ENCODE peak calls at places on chromosome 14, in nine cellular contexts. E is ovary, H is heart right ventricle, M is kidney, X is mammary epithelial cell, J is small intestine, Y is fibroblast of lung, W is SK-N-SH, A is neuronal stem cell. U is an unnamed sample. For H3K9me3, the result is how much of the 10 kb centered on the place peaks cover.

GRCh38 chr14:51014625-51015024 is 70.3 kb upstream of the PYGL start:
- DNase-seq in E (no peak), H (no peak), X (no peak), W (no peak), A (no peak), M (no peak), Y (no peak), J (no peak), U (no peak)

GRCh38 chr14:76844223-76844622 is 18.0 kb downstream of the LRRC74A start:
- DNase-seq in X (no peak), A (no peak), E (peak), J (no peak), W (no peak), M (peak), H (peak), Y (no peak), U (no peak)

GRCh38 chr14:52834440-52834842 is 43.0 kb upstream of the GNPNAT1 start:
- DNase-seq in A (no peak), E (no peak), Y (peak), M (no peak), J (no peak), X (peak), W (peak), H (no peak), U (no peak)

GRCh38 chr14:34496679-34497513 is 34.9 kb upstream of the SPTSSA start:
- DNase-seq in Y (peak), J (peak), M (peak), W (peak), X (peak), A (peak), E (peak), H (peak), U (peak)

GRCh38 chr14:63787995-63788946 is 60.4 kb upstream of the SGPP1 start:
- DNase-seq in W (no peak), J (no peak), E (no peak), H (no peak), Y (peak), M (no peak), X (no peak), A (no peak), U (no peak)

GRCh38 chr14:41449057-41449456 is 157.6 kb upstream of the LRFN5 start:
- DNase-seq in H (no peak), A (no peak), W (no peak), J (peak), E (no peak), Y (no peak), M (no peak), X (no peak), U (no peak)

GRCh38 chr14:103890836-103891666 is 37.2 kb upstream of the TDRD9 start:
- DNase-seq in X (no peak), H (no peak), A (no peak), M (no peak), J (no peak), Y (no peak), W (peak), E (no peak), U (no peak)

GRCh38 chr14:60327447-60328331 is 78.7 kb downstream of the PPM1A start:
- DNase-seq in M (no peak), A (no peak), X (no peak), H (peak), J (peak), E (no peak), W (peak), Y (peak), U (no peak)

GRCh38 chr14:102234331-102235264 is 70.4 kb downstream of the MOK start:
- DNase-seq in A (no peak), J (no peak), E (no peak), X (no peak), Y (no peak), M (no peak), W (no peak), H (no peak), U (no peak)

GRCh38 chr14:71248204-71248603 is 340.9 kb downstream of the PCNX1 start:
- DNase-seq in M (no peak), Y (no peak), A (no peak), J (peak), W (no peak), X (no peak), E (no peak), H (no peak), U (no peak)

GRCh38 chr14:50301914-50302313 is 10.1 kb downstream of the L2HGDH start:
- DNase-seq in W (no peak), M (no peak), X (peak), J (no peak), E (no peak), A (no peak), H (no peak), Y (no peak), U (no peak)

GRCh38 chr14:104791425-104791824 is 4.1 kb downstream of the AKT1 start:
- DNase-seq in M (no peak), H (no peak), A (no peak), E (no peak), J (no peak), W (no peak), Y (no peak), X (no peak), U (no peak)

GRCh38 chr14:89121961-89122675 is 294.9 kb downstream of the FOXN3 start:
- DNase-seq in M (no peak), X (no peak), Y (no peak), W (no peak), A (peak), E (no peak), H (no peak), J (no peak), U (peak)

GRCh38 chr14:99191663-99192621 is 80.1 kb downstream of the BCL11B start:
- DNase-seq in M (peak), J (peak), X (peak), W (no peak), E (peak), Y (peak), H (peak), A (no peak), U (no peak)

GRCh38 chr14:98964171-98964570 is 307.8 kb downstream of the BCL11B start:
- DNase-seq in X (no peak), H (no peak), J (no peak), E (no peak), Y (no peak), A (no peak), W (no peak), M (no peak), U (no peak)

GRCh38 chr14:56532546-56532945 is 47.1 kb upstream of the TMEM260 start:
- DNase-seq in W (no peak), J (no peak), E (no peak), M (no peak), X (no peak), A (no peak), H (no peak), Y (no peak), U (no peak)

GRCh38 chr14:74231784-74232183 is 7.5 kb upstream of the VSX2 start:
- DNase-seq in Y (no peak), W (no peak), X (no peak), A (no peak), M (no peak), H (no peak), J (no peak), E (no peak), U (no peak)

GRCh38 chr14:56650075-56650474 is 70.5 kb downstream of the TMEM260 start:
- DNase-seq in W (no peak), M (no peak), J (no peak), E (no peak), H (no peak), X (no peak), Y (no peak), A (no peak), U (no peak)

GRCh38 chr14:22580604-22581003 is 8.4 kb downstream of the DAD1 start:
- DNase-seq in Y (no peak), X (no peak), H (no peak), E (no peak), A (no peak), W (no peak), M (no peak), J (no peak), U (no peak)

GRCh38 chr14:50675597-50675996 is 7.5 kb upstream of the SAV1 start:
- DNase-seq in X (no peak), M (no peak), E (no peak), Y (no peak), A (no peak), H (no peak), J (no peak), W (no peak), U (no peak)

GRCh38 chr14:95256776-95257060 is 63.0 kb downstream of the CLMN start:
- DNase-seq in A (no peak), M (no peak), H (no peak), Y (no peak), W (no peak), J (no peak), X (no peak), E (no peak), U (no peak)

GRCh38 chr14:96165493-96166474 is 38.9 kb upstream of the BDKRB2 start:
- DNase-seq in M (no peak), H (no peak), Y (no peak), J (no peak), W (no peak), X (no peak), A (no peak), E (no peak), U (no peak)

GRCh38 chr14:99634443-99634842 is 10.5 kb upstream of the HHIPL1 start:
- DNase-seq in Y (no peak), X (no peak), H (no peak), W (no peak), J (no peak), A (no peak), E (no peak), M (no peak), U (no peak)

GRCh38 chr14:51963164-51963733 is 26.1 kb upstream of the RTRAF start:
- DNase-seq in J (no peak), A (no peak), H (no peak), M (no peak), X (no peak), Y (peak), E (no peak), W (no peak), U (no peak)

GRCh38 chr14:67680121-67680602 is 5.7 kb upstream of the VTI1B start:
- DNase-seq in W (no peak), H (no peak), X (peak), J (no peak), A (no peak), E (no peak), Y (peak), M (no peak), U (no peak)

GRCh38 chr14:105842105-105842504 is 315.7 kb downstream of the TMEM121 start:
- DNase-seq in Y (no peak), M (no peak), H (no peak), X (no peak), W (no peak), J (no peak), E (no peak), A (no peak), U (no peak)

GRCh38 chr14:105844810-105845724 is 318.7 kb downstream of the TMEM121 start:
- DNase-seq in J (no peak), H (peak), E (no peak), X (no peak), A (no peak), Y (no peak), W (no peak), M (no peak), U (no peak)

GRCh38 chr14:105843444-105844046 is 317.2 kb downstream of the TMEM121 start:
- DNase-seq in J (no peak), X (no peak), W (no peak), M (peak), H (peak), E (no peak), A (no peak), Y (no peak), U (no peak)

GRCh38 chr14:105845725-105846309 is 319.4 kb downstream of the TMEM121 start:
- DNase-seq in W (no peak), E (no peak), X (no peak), H (no peak), A (no peak), M (peak), J (no peak), Y (no peak), U (no peak)

GRCh38 chr14:105844047-105844630 is 317.8 kb downstream of the TMEM121 start:
- DNase-seq in E (no peak), J (no peak), Y (no peak), A (no peak), X (no peak), W (no peak), M (no peak), H (no peak), U (no peak)
- H3K9me3 ChIP-seq in E (under half), J (under half), Y (under half), A (half or more), X (half or more), W (under half), M (under half), H (under half), U (under half)

GRCh38 chr14:20044243-20044642 is 8.4 kb upstream of the OR4K13 start:
- DNase-seq in A (no peak), H (no peak), E (no peak), M (no peak), Y (no peak), X (no peak), W (no peak), J (no peak), U (no peak)
- H3K9me3 ChIP-seq in A (under half), H (under half), E (under half), M (under half), Y (under half), X (under half), W (under half), J (under half), U (under half)

GRCh38 chr14:28704153-28704552 is 62.4 kb upstream of the FOXG1 start:
- DNase-seq in E (no peak), J (no peak), X (peak), W (no peak), H (no peak), Y (no peak), A (no peak), M (no peak), U (no peak)

GRCh38 chr14:28709571-28710305 is 56.8 kb upstream of the FOXG1 start:
- DNase-seq in X (peak), M (no peak), H (no peak), A (no peak), E (no peak), Y (no peak), W (no peak), J (no peak), U (no peak)

GRCh38 chr14:28703482-28703881 is 63.1 kb upstream of the FOXG1 start:
- DNase-seq in X (no peak), W (no peak), J (no peak), M (no peak), A (no peak), Y (no peak), H (no peak), E (no peak), U (no peak)

DNA sequence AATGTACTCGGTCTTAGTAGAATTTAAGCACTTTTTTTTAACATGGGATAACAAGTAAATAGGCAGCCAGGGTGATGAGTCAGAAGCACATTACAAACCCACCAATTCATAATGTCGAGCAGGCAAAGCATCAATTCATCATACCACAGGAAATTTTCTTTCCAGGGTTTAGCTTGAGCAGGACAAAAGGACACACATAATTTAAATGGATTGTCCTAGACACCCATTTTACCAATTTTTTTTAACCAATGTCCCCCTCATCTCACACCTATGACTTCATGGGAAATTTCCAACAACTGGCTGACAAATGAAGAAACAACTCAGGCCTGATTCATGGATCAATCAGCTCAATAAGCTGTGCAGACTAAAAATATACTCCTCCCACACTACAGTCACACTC is 58.8 kb upstream of the FOXG1 start:
- DNase-seq in E (no peak), X (peak), A (no peak), J (no peak), M (no peak), W (no peak), H (no peak), Y (peak), U (no peak)
- H3K9me3 ChIP-seq in E (under half), X (under half), A (under half), J (under half), M (under half), W (under half), H (under half), Y (under half), U (under half)

DNA sequence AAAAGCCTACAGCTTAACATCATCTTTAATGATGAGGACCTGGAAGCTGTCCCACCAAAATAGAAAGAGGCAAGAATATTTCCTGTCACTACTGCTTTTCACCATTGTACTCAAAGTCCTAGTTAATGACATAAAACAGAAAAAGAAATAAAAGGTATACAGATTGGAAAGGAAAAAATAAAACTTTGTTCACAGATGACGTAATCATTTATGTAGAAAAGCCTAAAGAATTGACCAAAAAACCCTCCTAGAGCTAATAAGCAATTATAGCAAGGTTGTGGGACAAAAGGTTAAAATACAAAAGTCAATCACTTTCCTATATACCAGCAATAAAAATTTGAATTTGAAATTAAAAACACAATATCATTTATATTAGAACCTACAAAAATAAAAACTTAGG is 97.2 kb upstream of the MDGA2 start:
- DNase-seq in H (no peak), A (no peak), X (no peak), Y (no peak), M (no peak), E (no peak), W (no peak), J (no peak), U (no peak)
- H3K9me3 ChIP-seq in H (under half), A (under half), X (under half), Y (under half), M (under half), E (under half), W (under half), J (under half), U (under half)

GRCh38 chr14:38045461-38045860 is 162.2 kb upstream of the SSTR1 start:
- DNase-seq in A (no peak), E (no peak), J (no peak), Y (no peak), W (no peak), X (no peak), H (no peak), M (no peak), U (no peak)
- H3K9me3 ChIP-seq in A (under half), E (under half), J (under half), Y (under half), W (under half), X (under half), H (under half), M (under half), U (under half)

DNA sequence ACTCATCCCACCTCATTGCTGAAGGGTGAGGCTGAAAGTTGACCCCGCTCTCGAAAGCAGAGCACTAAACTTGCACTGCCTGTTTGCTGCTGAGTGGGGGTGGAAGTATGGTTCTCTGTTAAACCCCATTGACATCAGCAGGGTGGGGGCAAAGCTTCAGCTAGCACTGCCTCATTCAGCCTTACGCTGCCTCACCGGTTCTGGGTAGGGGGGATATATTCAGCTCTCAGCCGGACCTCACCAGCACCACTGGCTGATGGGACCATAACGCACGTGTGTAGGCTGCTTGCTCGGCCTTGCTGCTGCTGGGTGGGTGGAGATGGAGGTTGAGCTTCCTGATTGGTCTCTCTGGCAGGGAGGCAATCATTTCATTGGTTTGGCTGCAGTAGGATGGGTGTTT is 265.7 kb upstream of the RTL1 start:
- DNase-seq in X (no peak), W (no peak), H (no peak), J (no peak), E (no peak), Y (no peak), A (no peak), M (no peak), U (no peak)
- H3K9me3 ChIP-seq in X (under half), W (under half), H (under half), J (under half), E (under half), Y (under half), A (under half), M (under half), U (under half)

DNA sequence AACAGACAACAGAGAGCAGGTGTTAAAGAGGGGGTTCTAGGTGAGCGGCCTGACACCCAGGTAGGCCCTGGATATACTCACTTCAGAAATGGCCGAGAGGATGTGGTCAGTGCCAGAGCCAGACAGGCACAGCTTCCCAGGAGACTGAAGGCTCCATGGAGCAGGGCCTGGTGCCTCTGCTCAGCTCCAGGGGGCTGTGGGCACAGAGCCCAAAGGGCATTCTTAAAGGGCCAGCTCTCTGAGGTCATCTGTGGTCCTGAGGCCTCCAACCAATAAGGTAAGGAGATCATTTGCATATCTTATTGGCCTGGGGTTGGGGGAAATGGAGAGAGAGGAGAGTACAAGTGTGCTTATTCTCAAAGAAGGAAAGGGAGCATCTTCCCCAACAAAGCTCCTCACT is 9.7 kb upstream of the PCK2 start:
- DNase-seq in W (no peak), E (no peak), M (no peak), H (no peak), X (no peak), A (no peak), Y (no peak), J (no peak), U (no peak)
- H3K9me3 ChIP-seq in W (under half), E (under half), M (under half), H (under half), X (under half), A (under half), Y (under half), J (under half), U (under half)

GRCh38 chr14:25350071-25350470 is 300.1 kb upstream of the STXBP6 start:
- DNase-seq in E (no peak), A (no peak), Y (no peak), X (no peak), H (no peak), W (no peak), M (no peak), J (no peak), U (no peak)
- H3K9me3 ChIP-seq in E (under half), A (under half), Y (under half), X (under half), H (under half), W (under half), M (under half), J (under half), U (under half)